ENCODE peak calls at places on chromosomes 13 and 19, in six cellular contexts. W is IMR-90, R is body of pancreas, Z is ascending aorta, K is fibroblast of lung, A is tibial artery. J is an unnamed sample.
A peak's percentile ranks its signal among the peaks of the same experiment; 100 is the strongest.

GRCh38 chr19:11736696-11737095 is 2.0 kb downstream of the ZNF823 start:
- DNase-seq in W (peak; percentile 33), Z (no peak), R (peak; percentile 31), A (no peak), K (peak; percentile 15), J (peak; percentile 39)

GRCh38 chr19:13797870-13798269 is 2.6 kb downstream of the ZSWIM4 start:
- DNase-seq in A (no peak), Z (no peak), K (peak; percentile 94), W (peak; percentile 71), R (peak; percentile 34), J (no peak)

GRCh38 chr19:13929956-13930355 is 8.3 kb downstream of the PODNL1 start:
- DNase-seq in K (no peak), W (no peak), A (no peak), R (no peak), Z (no peak), J (no peak)

GRCh38 chr13:38656699-38657098 is 30.2 kb upstream of the FREM2 start:
- DNase-seq in Z (no peak), A (no peak), K (no peak), R (peak; percentile 53), W (no peak), J (no peak)

GRCh38 chr19:33192010-33192409 is 2.1 kb upstream of the LRP3 start:
- DNase-seq in W (no peak), A (peak; percentile 57), R (no peak), Z (no peak), K (no peak), J (no peak)

GRCh38 chr13:111531505-111531904 is 211.1 kb downstream of the TEX29 start:
- DNase-seq in A (no peak), Z (no peak), W (peak; percentile 0), K (no peak), R (peak; percentile 36), J (no peak)

GRCh38 chr19:14782978-14783545 is 4.7 kb upstream of the ADGRE2 start:
- DNase-seq in Z (no peak), K (no peak), A (peak; percentile 21), R (no peak), W (no peak), J (no peak)

GRCh38 chr13:112770504-112770903 is 80.7 kb downstream of the ATP11A start:
- DNase-seq in W (no peak), K (no peak), A (no peak), Z (no peak), R (no peak), J (no peak)

GRCh38 chr13:99809931-99810330 is 161.6 kb downstream of the ZIC5 start:
- DNase-seq in A (no peak), W (no peak), Z (no peak), R (no peak), K (no peak), J (no peak)

GRCh38 chr19:19552811-19553210 is 14.7 kb downstream of the CILP2 start:
- DNase-seq in K (peak; percentile 29), R (no peak), A (no peak), Z (no peak), W (no peak), J (no peak)

GRCh38 chr19:30664358-30665058 is 292.3 kb downstream of the ZNF536 start:
- DNase-seq in K (no peak), R (peak; percentile 96), Z (no peak), W (peak; percentile 4), A (no peak), J (peak; percentile 49)

GRCh38 chr13:19822673-19823072 is 39.9 kb upstream of the PSPC1 start:
- DNase-seq in Z (no peak), K (no peak), W (no peak), A (peak; percentile 16), R (no peak), J (no peak)
- H3K9me3 ChIP-seq in Z (no peaks in the 10 kb centered on the region), K (no peaks in the 10 kb centered on the region), W (no peaks in the 10 kb centered on the region), A (no peaks in the 10 kb centered on the region), R (no peaks in the 10 kb centered on the region), J (no peaks in the 10 kb centered on the region)

GRCh38 chr19:16069813-16070365 is 6.4 kb upstream of the TPM4 start:
- DNase-seq in Z (no peak), R (no peak), A (peak; percentile 65), W (no peak), K (no peak), J (no peak)

GRCh38 chr19:16066611-16067104 is 9.6 kb upstream of the TPM4 start:
- DNase-seq in W (peak; percentile 76), K (peak; percentile 81), Z (no peak), R (no peak), A (peak; percentile 74), J (no peak)

GRCh38 chr19:16070366-16070990 is 5.8 kb upstream of the TPM4 start:
- DNase-seq in Z (peak; percentile 75), K (no peak), W (no peak), A (peak; percentile 88), R (peak; percentile 74), J (peak; percentile 36)

GRCh38 chr19:16067205-16067938 is 8.9 kb upstream of the TPM4 start:
- DNase-seq in Z (peak; percentile 67), A (peak; percentile 96), W (peak; percentile 87), K (peak; percentile 94), R (no peak), J (peak; percentile 42)

DNA sequence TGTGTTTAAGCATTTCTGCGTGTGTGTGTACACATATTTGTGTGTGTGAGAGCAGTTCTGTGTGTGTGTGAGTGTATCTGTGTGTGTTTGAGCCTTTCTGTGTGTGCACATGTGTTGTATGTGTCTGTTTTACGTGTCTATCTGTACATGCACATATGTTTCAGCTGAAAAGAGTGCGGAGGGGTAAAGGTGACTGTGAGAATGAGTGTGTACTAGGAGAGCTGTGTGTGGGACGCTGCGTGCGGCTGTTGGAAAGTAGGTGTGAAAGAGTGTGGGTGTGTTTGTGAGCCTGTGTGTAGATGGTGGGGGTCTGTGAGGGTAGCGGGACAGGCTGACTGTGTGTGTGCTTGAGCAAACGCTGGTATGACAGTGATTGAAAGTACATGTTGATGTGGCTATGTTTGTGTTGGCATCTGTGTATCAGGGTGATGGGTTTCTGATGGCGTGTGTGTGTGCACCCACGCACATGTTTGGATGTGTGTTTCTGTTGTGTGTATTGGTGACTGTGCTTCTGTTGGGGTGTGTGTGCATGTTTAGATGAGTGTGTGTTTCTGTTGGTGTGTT is 7.5 kb upstream of the TPM4 start:
- DNase-seq in Z (no peak), W (no peak), A (peak; percentile 62), K (peak; percentile 46), R (no peak), J (no peak)
- H3K4me1 ChIP-seq in Z (peaks cover 50% of the 10 kb centered on the region), W (peaks cover 19% of the 10 kb centered on the region), A (peaks cover 65% of the 10 kb centered on the region), K (peaks cover 24% of the 10 kb centered on the region), R (peaks cover 6% of the 10 kb centered on the region), J (peaks cover 42% of the 10 kb centered on the region)

DNA sequence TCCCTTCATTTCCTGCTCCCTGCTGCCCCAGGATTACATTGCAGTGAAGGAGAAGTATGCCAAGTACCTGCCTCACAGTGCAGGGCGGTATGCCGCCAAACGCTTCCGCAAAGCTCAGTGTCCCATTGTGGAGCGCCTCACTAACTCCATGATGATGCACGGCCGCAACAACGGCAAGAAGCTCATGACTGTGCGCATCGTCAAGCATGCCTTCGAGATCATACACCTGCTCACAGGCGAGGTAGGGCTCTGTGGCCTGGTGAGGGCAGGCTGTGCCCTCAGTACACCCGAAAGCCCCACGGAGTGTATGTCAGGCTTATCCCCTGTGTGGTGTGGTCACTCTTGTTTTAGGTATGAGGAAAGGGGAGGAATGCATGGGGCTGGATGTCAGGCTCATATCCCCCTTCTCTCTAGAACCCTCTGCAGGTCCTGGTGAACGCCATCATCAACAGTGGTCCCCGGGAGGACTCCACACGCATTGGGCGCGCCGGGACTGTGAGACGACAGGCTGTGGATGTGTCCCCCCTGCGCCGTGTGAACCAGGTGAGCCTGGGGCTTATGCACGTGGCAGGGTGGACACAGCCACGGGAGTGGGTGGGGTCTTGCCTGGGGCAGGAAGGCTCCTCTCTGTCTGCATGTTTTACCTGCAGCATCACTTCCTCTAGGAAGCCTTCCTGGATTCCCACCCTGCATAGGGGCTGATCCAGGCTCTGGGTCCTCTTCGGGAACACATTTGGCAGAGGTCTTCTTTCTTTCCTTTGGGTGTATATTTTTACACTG is 2.3 kb upstream of the RNF225 start:
- DNase-seq in A (no peak), R (no peak), K (no peak), Z (no peak), W (no peak), J (no peak)
- TF ChIP-seq CTCF in A (no peak), R (no peak), K (no peak), Z (no peak), W (no peak), J (no peak)

GRCh38 chr19:23440207-23440606 is 44.9 kb upstream of the ZNF91 start:
- DNase-seq in A (no peak), W (no peak), K (no peak), Z (no peak), R (no peak), J (no peak)
- H3K9me3 ChIP-seq in A (no peaks in the 10 kb centered on the region), W (peaks cover 24% of the 10 kb centered on the region), K (no peaks in the 10 kb centered on the region), Z (no peaks in the 10 kb centered on the region), R (no peaks in the 10 kb centered on the region), J (peaks cover 8% of the 10 kb centered on the region)

GRCh38 chr19:38648789-38649304 is 1.4 kb downstream of the ACTN4 start:
- DNase-seq in W (no peak), R (no peak), Z (no peak), A (no peak), K (no peak), J (no peak)
- H3K4me1 ChIP-seq in W (peaks cover 26% of the 10 kb centered on the region), R (peaks cover 52% of the 10 kb centered on the region), Z (peaks cover 34% of the 10 kb centered on the region), A (peaks cover 41% of the 10 kb centered on the region), K (peaks cover 19% of the 10 kb centered on the region), J (peaks cover 45% of the 10 kb centered on the region)